ENCODE peak calls at places on chromosomes 16 and 17, in six cellular contexts. G is Calu3, K is cardiac muscle cell, J is HFFc6, F is AG04449, M is esophagus squamous epithelium. H is an unnamed sample.

GRCh38 chr17:83064021-83064731 is 15.2 kb upstream of the METRNL start:
- DNase-seq in G (no peak), K (no peak), J (no peak), F (no peak), M (no peak), H (no peak)

GRCh38 chr17:70968302-70968701 is 799.0 kb downstream of the KCNJ2 start:
- DNase-seq in G (no peak), K (no peak), J (no peak), F (no peak), M (no peak), H (no peak)

GRCh38 chr17:82882715-82883446 is 43.1 kb upstream of the ZNF750 start:
- DNase-seq in G (no peak), K (no peak), J (no peak), F (no peak), M (no peak), H (no peak)

GRCh38 chr17:79670537-79671386 is 59.9 kb upstream of the RBFOX3 start:
- DNase-seq in G (no peak), K (no peak), J (no peak), F (no peak), M (no peak), H (no peak)

GRCh38 chr17:44218344-44219125 is 940 bp downstream of the UBTF start:
- DNase-seq in G (peak), K (peak), J (peak), F (no peak), M (peak), H (no peak)

GRCh38 chr16:56637814-56638750 is at the start of gene MT1A:
- DNase-seq in G (peak), K (peak), J (no peak), F (no peak), M (no peak), H (no peak)

GRCh38 chr17:77842148-77842905 is 116.2 kb upstream of the TNRC6C start:
- DNase-seq in G (peak), K (no peak), J (no peak), F (no peak), M (no peak), H (no peak)

GRCh38 chr16:16928532-16929101 is 542.1 kb downstream of the XYLT1 start:
- DNase-seq in G (no peak), K (no peak), J (no peak), F (no peak), M (no peak), H (no peak)

GRCh38 chr16:27154573-27155521 is 48.5 kb upstream of the KDM8 start:
- DNase-seq in G (peak), K (peak), J (no peak), F (no peak), M (no peak), H (no peak)

GRCh38 chr17:47316316-47316715 is 7.4 kb upstream of the EFCAB13 start:
- DNase-seq in G (no peak), K (no peak), J (peak), F (no peak), M (no peak), H (no peak)

GRCh38 chr16:50067290-50067853 is 1.6 kb downstream of the HEATR3 start:
- DNase-seq in G (peak), K (peak), J (peak), F (no peak), M (no peak), H (peak)

GRCh38 chr17:44987194-44987882 is 19.2 kb upstream of the C1QL1 start:
- DNase-seq in G (no peak), K (no peak), J (no peak), F (no peak), M (no peak), H (no peak)

GRCh38 chr16:77763994-77764393 is 24.4 kb upstream of the VAT1L start:
- DNase-seq in G (no peak), K (no peak), J (no peak), F (no peak), M (no peak), H (no peak)

DNA sequence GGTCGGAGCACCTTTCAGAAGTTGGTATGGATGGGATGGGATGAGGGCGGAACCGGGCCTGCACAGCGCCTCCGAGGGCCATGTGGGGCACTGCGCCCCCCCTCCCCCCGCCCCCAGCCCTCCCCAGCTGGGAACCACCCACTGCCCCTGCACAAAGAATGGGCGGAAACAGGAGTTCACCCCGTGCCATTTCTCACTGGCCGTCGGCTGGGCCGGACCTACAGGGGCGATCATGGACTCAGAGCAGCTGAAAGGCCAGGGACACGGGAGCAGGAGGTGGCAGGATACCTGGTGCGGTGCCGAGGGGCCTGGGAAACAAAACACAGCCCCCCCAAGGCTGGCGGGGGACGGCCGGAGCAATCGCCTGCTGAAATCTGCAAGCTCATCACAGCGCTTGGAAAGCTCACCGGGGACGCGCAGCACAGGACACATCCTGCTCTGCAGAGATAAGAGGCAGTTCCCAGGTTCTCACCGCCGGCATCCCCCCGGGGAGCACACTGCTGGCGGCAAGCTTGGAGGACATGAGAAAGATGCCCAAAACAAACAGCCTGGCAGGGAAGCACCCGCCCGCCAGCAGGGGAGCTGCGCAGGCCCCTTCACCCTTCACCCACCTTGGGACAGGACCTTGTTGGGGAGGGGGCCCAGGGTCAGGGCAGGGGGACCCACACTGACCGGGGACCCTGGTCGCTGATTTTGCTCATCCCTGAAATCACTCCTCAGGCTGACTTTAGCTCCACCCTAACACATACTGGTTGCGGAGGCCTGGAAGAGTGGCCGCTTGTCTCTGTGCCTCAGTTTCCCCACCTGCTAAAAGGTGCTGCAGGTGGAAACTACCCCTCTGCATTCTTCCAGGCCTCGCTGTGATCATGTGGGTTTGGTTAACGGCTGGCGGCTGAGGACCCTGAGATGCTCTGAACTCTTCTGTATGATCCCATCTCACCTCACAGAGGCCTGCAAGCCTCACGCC is 263.9 kb downstream of the C16orf95 start:
- DNase-seq in G (no peak), K (no peak), J (no peak), F (no peak), M (no peak), H (no peak)
- TF ChIP-seq CTCF in G (no peak), K (no peak), J (peak), F (no peak), M (no peak), H (peak)

GRCh38 chr16:10970065-10970464 is 25.7 kb downstream of the CLEC16A start:
- DNase-seq in G (no peak), K (no peak), J (no peak), F (no peak), M (no peak), H (no peak)

GRCh38 chr16:10966129-10966528 is 21.8 kb downstream of the CLEC16A start:
- DNase-seq in G (no peak), K (no peak), J (no peak), F (no peak), M (no peak), H (no peak)

GRCh38 chr16:10969615-10970014 is 25.3 kb downstream of the CLEC16A start:
- DNase-seq in G (no peak), K (no peak), J (no peak), F (no peak), M (no peak), H (no peak)

GRCh38 chr16:10967981-10968380 is 23.6 kb downstream of the CLEC16A start:
- DNase-seq in G (no peak), K (peak), J (no peak), F (no peak), M (no peak), H (no peak)

GRCh38 chr16:10968509-10968908 is 24.1 kb downstream of the CLEC16A start:
- DNase-seq in G (no peak), K (no peak), J (no peak), F (no peak), M (no peak), H (no peak)
- TF ChIP-seq CTCF in G (no peak), K (no peak), J (no peak), F (no peak), M (no peak), H (no peak)

DNA sequence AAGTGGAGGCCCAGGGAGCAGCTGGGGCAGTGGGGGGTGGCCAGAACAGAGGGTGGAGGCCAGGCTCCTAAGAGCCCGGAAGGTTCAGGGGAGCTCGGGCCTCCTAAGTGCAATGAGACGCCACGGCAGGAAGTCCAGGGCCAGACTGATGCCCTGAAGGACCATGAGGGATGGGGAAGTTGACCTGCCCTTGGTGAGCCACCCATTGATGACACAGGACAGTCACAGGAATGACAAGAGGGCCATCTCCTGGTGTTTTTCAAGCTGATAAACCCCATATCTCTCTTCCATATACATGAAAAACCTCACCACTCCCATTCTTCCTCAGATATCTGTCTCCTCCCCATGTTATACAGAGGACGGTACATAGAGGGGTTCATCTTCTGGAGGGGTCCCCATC is 5.8 kb upstream of the MRPL58 start:
- DNase-seq in G (no peak), K (no peak), J (no peak), F (no peak), M (no peak), H (no peak)
- TF ChIP-seq CTCF in G (no peak), K (no peak), J (no peak), F (no peak), M (no peak), H (no peak)

GRCh38 chr16:5042574-5043171 is 8.9 kb upstream of the NAGPA start:
- DNase-seq in G (no peak), K (no peak), J (peak), F (no peak), M (no peak), H (no peak)
- TF ChIP-seq CTCF in G (no peak), K (no peak), J (no peak), F (no peak), M (no peak), H (no peak)

GRCh38 chr17:65741690-65742089 is 180.2 kb upstream of the AXIN2 start:
- DNase-seq in G (no peak), K (no peak), J (no peak), F (no peak), M (no peak), H (no peak)
- TF ChIP-seq CTCF in G (no peak), K (no peak), J (no peak), F (no peak), M (no peak), H (no peak)

GRCh38 chr16:67928147-67928546 is 3.5 kb downstream of the CTRL start:
- DNase-seq in G (no peak), K (no peak), J (no peak), F (no peak), M (no peak), H (no peak)
- TF ChIP-seq CTCF in G (no peak), K (no peak), J (no peak), F (no peak), M (no peak), H (no peak)

DNA sequence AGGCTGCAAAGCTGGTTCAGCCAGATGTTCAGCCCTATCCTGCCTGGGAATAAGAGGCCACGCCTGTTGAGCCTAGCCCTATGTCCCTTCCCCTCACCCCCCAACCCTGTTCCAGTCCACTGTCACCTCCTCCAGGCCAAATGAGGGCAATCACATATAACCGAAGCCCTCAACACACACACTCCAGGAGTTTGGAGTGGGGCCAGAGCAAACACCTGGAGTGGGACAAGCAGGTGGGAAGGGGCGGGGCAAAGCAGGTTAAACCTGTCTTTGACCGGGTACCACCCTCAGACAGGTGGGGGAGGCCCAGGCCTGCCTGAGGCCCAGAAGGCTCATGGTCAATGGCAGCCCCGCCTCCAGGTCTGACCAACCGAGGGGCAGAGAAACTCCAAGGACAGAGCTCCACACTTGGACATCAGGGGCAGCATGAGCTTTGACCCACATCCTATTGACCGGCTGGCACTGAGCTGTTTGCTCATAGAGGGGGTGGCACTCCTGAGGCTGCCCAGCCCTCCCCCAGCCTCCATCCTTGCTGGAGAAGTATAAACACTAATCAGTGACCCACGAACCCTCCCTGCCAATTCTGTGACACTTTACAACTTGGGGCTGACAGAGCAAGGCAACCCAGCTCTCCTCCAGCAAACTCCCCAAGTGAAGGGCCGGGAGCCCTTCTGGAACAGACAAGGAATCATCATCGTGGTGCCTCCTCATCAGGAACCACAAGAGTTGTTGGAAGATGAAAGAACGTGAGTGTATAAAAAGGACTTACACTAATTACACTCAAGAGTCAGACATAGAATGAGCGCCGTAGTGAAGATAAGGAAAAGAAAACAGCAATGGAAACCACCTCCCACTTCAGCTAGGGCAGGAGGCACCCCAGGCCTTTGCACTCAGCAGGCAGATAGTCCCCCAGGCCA is 1.5 kb downstream of the ESRP2 start:
- DNase-seq in G (peak), K (no peak), J (no peak), F (no peak), M (no peak), H (no peak)
- TF ChIP-seq CTCF in G (no peak), K (no peak), J (no peak), F (no peak), M (no peak), H (no peak)

GRCh38 chr17:58626905-58627304 is 64.9 kb downstream of the TEX14 start:
- DNase-seq in G (no peak), K (no peak), J (no peak), F (no peak), M (no peak), H (no peak)

GRCh38 chr17:58632324-58633314 is 59.2 kb downstream of the TEX14 start:
- DNase-seq in G (no peak), K (no peak), J (no peak), F (no peak), M (no peak), H (no peak)

GRCh38 chr17:58630883-58631522 is 60.8 kb downstream of the TEX14 start:
- DNase-seq in G (peak), K (no peak), J (peak), F (no peak), M (no peak), H (no peak)

GRCh38 chr17:58637011-58637570 is 54.8 kb downstream of the TEX14 start:
- DNase-seq in G (no peak), K (no peak), J (no peak), F (no peak), M (no peak), H (no peak)

GRCh38 chr17:58631523-58632323 is 60.1 kb downstream of the TEX14 start:
- DNase-seq in G (peak), K (peak), J (peak), F (peak), M (peak), H (peak)
- TF ChIP-seq CTCF in G (no peak), K (peak), J (peak), F (peak), M (peak), H (no peak)

DNA sequence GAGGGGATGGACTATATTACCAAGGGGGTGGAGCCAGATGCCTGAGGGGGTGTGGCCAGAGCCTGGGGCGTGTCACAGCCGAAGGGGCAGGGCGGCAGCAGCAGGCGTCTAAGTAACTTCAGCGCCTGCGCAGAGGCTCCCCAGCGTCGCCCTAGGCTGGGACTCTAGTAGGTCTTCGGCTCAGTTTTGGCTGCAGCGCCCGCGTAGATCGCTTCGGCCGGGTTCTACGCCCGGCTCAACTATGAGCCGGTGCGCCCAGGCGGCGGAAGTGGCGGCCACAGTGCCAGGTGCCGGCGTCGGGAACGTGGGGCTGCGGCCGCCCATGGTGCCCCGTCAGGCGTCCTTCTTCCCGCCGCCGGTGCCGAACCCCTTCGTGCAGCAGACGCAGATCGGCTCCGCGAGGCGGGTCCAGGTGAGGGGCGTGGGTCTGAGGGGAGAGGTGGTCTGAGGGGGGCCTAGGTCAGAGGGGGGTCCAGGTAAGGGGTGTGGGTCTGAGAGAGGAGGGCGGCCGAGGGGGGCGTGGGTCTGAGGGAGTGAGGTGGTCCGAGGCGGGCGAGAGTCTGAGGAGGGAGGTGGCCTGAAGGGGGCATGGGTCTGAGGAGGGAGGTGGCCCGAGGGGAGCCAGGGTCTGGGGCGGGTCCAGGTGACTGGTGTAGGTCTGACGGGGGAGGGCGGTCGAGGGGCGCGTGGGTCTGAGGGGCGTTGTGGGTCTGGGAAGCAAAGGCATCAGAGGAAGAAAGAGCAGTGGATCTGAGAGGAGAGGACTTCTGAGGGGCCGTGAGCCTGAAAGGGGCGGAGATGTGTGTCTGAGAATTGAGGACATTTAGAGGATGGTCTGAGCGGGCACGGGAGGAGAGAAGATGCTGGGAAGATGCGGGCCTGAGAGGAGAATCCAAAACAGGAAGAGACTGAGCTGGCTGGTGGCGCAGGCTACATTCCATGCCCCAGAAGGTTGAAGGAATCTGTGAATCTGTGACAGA is at the start of gene LPCAT2:
- DNase-seq in G (peak), K (peak), J (peak), F (no peak), M (no peak), H (no peak)
- TF ChIP-seq CTCF in G (no peak), K (no peak), J (peak), F (no peak), M (no peak), H (no peak)

GRCh38 chr16:6132121-6132520 is 1034.5 kb upstream of the EEF2KMT start:
- DNase-seq in G (no peak), K (no peak), J (no peak), F (no peak), M (no peak), H (no peak)
- TF ChIP-seq CTCF in G (no peak), K (no peak), J (no peak), F (no peak), M (no peak), H (no peak)

H was measured in AG09309.